ENCODE peak calls at places on chromosomes 7 and 10, in five cellular contexts. One of them, this sample, is unnamed.

GRCh38 chr10:90751107-90751997 is 106.5 kb downstream of the HTR7 start:
- DNase-seq in lower lobe of right lung: no peak
- DNase-seq in IMR-90: peak
- DNase-seq in keratinocyte: peak
- DNase-seq in foreskin fibroblast: peak
- DNase-seq in this sample: no peak

GRCh38 chr10:92845926-92846325 is 2.4 kb upstream of the EXOC6 start:
- DNase-seq in foreskin fibroblast: no peak
- DNase-seq in keratinocyte: no peak
- DNase-seq in lower lobe of right lung: no peak
- DNase-seq in IMR-90: no peak
- DNase-seq in this sample: no peak

GRCh38 chr7:54877683-54878082 is 118.7 kb upstream of the SEC61G start:
- DNase-seq in lower lobe of right lung: no peak
- DNase-seq in IMR-90: no peak
- DNase-seq in foreskin fibroblast: peak
- DNase-seq in keratinocyte: no peak
- DNase-seq in this sample: no peak

GRCh38 chr10:69119896-69120295 is 4.1 kb upstream of the VPS26A start:
- DNase-seq in keratinocyte: no peak
- DNase-seq in lower lobe of right lung: no peak
- DNase-seq in IMR-90: no peak
- DNase-seq in foreskin fibroblast: no peak
- DNase-seq in this sample: no peak

GRCh38 chr10:120479506-120479905 is 22.5 kb downstream of the PLPP4 start:
- DNase-seq in keratinocyte: no peak
- DNase-seq in foreskin fibroblast: no peak
- DNase-seq in lower lobe of right lung: no peak
- DNase-seq in IMR-90: no peak
- DNase-seq in this sample: no peak

GRCh38 chr7:111730476-111731300 is 168.4 kb upstream of the IMMP2L start:
- DNase-seq in foreskin fibroblast: peak
- DNase-seq in IMR-90: peak
- DNase-seq in keratinocyte: no peak
- DNase-seq in lower lobe of right lung: no peak
- DNase-seq in this sample: no peak

GRCh38 chr10:113031147-113031546 is 81.1 kb downstream of the TCF7L2 start:
- DNase-seq in foreskin fibroblast: no peak
- DNase-seq in IMR-90: no peak
- DNase-seq in lower lobe of right lung: no peak
- DNase-seq in keratinocyte: no peak
- DNase-seq in this sample: no peak

GRCh38 chr7:20331231-20331880 is 656 bp downstream of the ITGB8 start:
- DNase-seq in keratinocyte: no peak
- DNase-seq in lower lobe of right lung: peak
- DNase-seq in foreskin fibroblast: peak
- DNase-seq in IMR-90: peak
- DNase-seq in this sample: no peak

GRCh38 chr10:24926549-24926948 is 25.9 kb downstream of the PRTFDC1 start:
- DNase-seq in foreskin fibroblast: no peak
- DNase-seq in lower lobe of right lung: no peak
- DNase-seq in IMR-90: no peak
- DNase-seq in keratinocyte: no peak
- DNase-seq in this sample: no peak

GRCh38 chr10:75640381-75640780 is 209.0 kb downstream of the LRMDA start:
- DNase-seq in foreskin fibroblast: no peak
- DNase-seq in lower lobe of right lung: no peak
- DNase-seq in IMR-90: no peak
- DNase-seq in keratinocyte: no peak
- DNase-seq in this sample: no peak

GRCh38 chr10:22433875-22434274 is 88.6 kb downstream of the SPAG6 start:
- DNase-seq in foreskin fibroblast: peak
- DNase-seq in IMR-90: peak
- DNase-seq in keratinocyte: peak
- DNase-seq in lower lobe of right lung: no peak
- DNase-seq in this sample: peak

GRCh38 chr10:3239066-3239919 is 66.7 kb upstream of the PITRM1 start:
- DNase-seq in lower lobe of right lung: peak
- DNase-seq in IMR-90: peak
- DNase-seq in keratinocyte: no peak
- DNase-seq in foreskin fibroblast: peak
- DNase-seq in this sample: no peak

DNA sequence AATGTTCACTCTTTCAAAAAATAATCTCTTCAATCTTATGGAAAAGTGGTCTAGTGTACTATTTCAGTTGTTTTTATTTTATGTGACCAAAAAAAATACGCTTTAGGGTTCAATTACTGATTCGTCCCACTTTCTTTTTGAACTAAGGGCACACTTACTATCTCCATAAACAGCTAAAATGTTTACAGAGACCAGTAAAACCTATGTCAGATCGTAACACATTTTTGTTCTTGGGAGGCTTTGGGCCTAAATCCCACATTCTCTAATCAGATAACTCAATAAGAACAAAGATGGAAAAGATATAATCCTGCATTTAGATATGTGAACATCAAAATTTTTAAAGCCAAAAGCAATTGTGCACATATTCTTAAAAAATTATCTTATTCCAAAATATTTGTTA is 29.8 kb upstream of the EPC1 start:
- DNase-seq in IMR-90: no peak
- DNase-seq in foreskin fibroblast: no peak
- DNase-seq in keratinocyte: no peak
- DNase-seq in lower lobe of right lung: no peak
- DNase-seq in this sample: no peak
- H3K4me3 ChIP-seq in IMR-90: peak
- H3K4me3 ChIP-seq in foreskin fibroblast: peak
- H3K4me3 ChIP-seq in keratinocyte: peak
- H3K4me3 ChIP-seq in lower lobe of right lung: peak
- H3K4me3 ChIP-seq in this sample: peak

GRCh38 chr10:108521827-108522503 is 1357.5 kb upstream of the SORCS1 start:
- DNase-seq in keratinocyte: no peak
- DNase-seq in lower lobe of right lung: no peak
- DNase-seq in foreskin fibroblast: no peak
- DNase-seq in IMR-90: no peak
- DNase-seq in this sample: no peak
- H3K4me3 ChIP-seq in keratinocyte: no peak
- H3K4me3 ChIP-seq in lower lobe of right lung: no peak
- H3K4me3 ChIP-seq in foreskin fibroblast: no peak
- H3K4me3 ChIP-seq in IMR-90: no peak
- H3K4me3 ChIP-seq in this sample: no peak

GRCh38 chr7:151520419-151521229 is 929 bp upstream of the RHEB start:
- DNase-seq in foreskin fibroblast: peak
- DNase-seq in keratinocyte: no peak
- DNase-seq in lower lobe of right lung: peak
- DNase-seq in IMR-90: no peak
- DNase-seq in this sample: no peak
- H3K4me3 ChIP-seq in foreskin fibroblast: peak
- H3K4me3 ChIP-seq in keratinocyte: peak
- H3K4me3 ChIP-seq in lower lobe of right lung: peak
- H3K4me3 ChIP-seq in IMR-90: peak
- H3K4me3 ChIP-seq in this sample: peak

GRCh38 chr10:77637474-77637985 is at the start of gene KCNMA1:
- DNase-seq in keratinocyte: no peak
- DNase-seq in lower lobe of right lung: peak
- DNase-seq in IMR-90: no peak
- DNase-seq in foreskin fibroblast: peak
- DNase-seq in this sample: no peak
- H3K4me3 ChIP-seq in keratinocyte: peak
- H3K4me3 ChIP-seq in lower lobe of right lung: peak
- H3K4me3 ChIP-seq in IMR-90: peak
- H3K4me3 ChIP-seq in foreskin fibroblast: peak
- H3K4me3 ChIP-seq in this sample: peak

GRCh38 chr10:88877298-88877697 is 2.7 kb upstream of the STAMBPL1 start:
- DNase-seq in keratinocyte: no peak
- DNase-seq in foreskin fibroblast: no peak
- DNase-seq in lower lobe of right lung: no peak
- DNase-seq in IMR-90: no peak
- DNase-seq in this sample: no peak
- H3K4me3 ChIP-seq in keratinocyte: no peak
- H3K4me3 ChIP-seq in foreskin fibroblast: no peak
- H3K4me3 ChIP-seq in lower lobe of right lung: no peak
- H3K4me3 ChIP-seq in IMR-90: no peak
- H3K4me3 ChIP-seq in this sample: no peak

GRCh38 chr7:18408461-18408860 is 87.1 kb upstream of the HDAC9 start:
- DNase-seq in lower lobe of right lung: no peak
- DNase-seq in foreskin fibroblast: peak
- DNase-seq in keratinocyte: no peak
- DNase-seq in IMR-90: peak
- DNase-seq in this sample: peak

GRCh38 chr7:18407385-18407784 is 88.2 kb upstream of the HDAC9 start:
- DNase-seq in foreskin fibroblast: no peak
- DNase-seq in IMR-90: no peak
- DNase-seq in lower lobe of right lung: no peak
- DNase-seq in keratinocyte: no peak
- DNase-seq in this sample: no peak

GRCh38 chr7:18405731-18406130 is 89.8 kb upstream of the HDAC9 start:
- DNase-seq in lower lobe of right lung: no peak
- DNase-seq in foreskin fibroblast: no peak
- DNase-seq in IMR-90: no peak
- DNase-seq in keratinocyte: no peak
- DNase-seq in this sample: no peak

GRCh38 chr7:18413447-18413846 is 82.1 kb upstream of the HDAC9 start:
- DNase-seq in IMR-90: no peak
- DNase-seq in keratinocyte: no peak
- DNase-seq in lower lobe of right lung: no peak
- DNase-seq in foreskin fibroblast: no peak
- DNase-seq in this sample: no peak

DNA sequence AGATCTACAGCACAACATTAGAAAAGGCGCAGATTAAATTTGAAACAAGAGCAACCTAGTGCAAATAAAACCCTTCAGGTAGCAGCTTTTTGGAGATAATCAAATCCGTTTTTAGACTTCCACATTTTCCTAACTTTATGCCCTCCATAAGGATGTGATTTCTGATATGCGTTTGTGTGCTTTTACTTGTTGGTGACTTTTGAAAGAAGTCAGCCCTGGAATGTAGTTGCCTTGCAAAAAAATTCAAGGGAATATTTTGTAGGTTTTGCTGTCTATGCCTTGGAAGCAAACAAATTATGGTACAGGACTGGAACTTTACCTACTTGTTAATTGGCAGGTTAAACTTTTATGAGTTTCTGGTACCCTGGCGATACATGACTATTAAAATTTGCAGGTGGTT is 86.7 kb upstream of the HDAC9 start:
- DNase-seq in keratinocyte: no peak
- DNase-seq in IMR-90: no peak
- DNase-seq in foreskin fibroblast: peak
- DNase-seq in lower lobe of right lung: no peak
- DNase-seq in this sample: no peak
- H3K4me3 ChIP-seq in keratinocyte: no peak
- H3K4me3 ChIP-seq in IMR-90: no peak
- H3K4me3 ChIP-seq in foreskin fibroblast: no peak
- H3K4me3 ChIP-seq in lower lobe of right lung: no peak
- H3K4me3 ChIP-seq in this sample: no peak

DNA sequence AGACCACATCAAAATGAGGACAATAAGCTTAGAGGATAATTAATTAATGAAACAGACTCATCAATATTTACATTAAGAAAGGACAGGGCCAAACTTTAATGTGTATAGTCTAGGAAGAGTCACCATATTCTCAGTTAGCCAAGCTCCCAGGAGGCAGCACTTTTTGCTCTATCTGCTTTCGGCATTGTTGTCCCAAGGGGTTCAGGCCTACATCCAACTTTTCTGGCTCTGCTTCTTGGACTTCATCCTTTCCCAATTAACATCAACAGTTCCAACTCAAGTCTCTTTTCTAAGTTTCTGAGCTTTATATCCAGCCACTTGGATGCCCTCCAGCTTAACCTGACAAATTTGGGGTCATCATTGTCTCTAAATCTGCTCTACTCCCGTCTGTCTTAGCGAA is 42.8 kb downstream of the GLI3 start:
- DNase-seq in keratinocyte: no peak
- DNase-seq in IMR-90: no peak
- DNase-seq in lower lobe of right lung: no peak
- DNase-seq in foreskin fibroblast: no peak
- DNase-seq in this sample: no peak
- H3K4me3 ChIP-seq in keratinocyte: no peak
- H3K4me3 ChIP-seq in IMR-90: no peak
- H3K4me3 ChIP-seq in lower lobe of right lung: no peak
- H3K4me3 ChIP-seq in foreskin fibroblast: no peak
- H3K4me3 ChIP-seq in this sample: peak

DNA sequence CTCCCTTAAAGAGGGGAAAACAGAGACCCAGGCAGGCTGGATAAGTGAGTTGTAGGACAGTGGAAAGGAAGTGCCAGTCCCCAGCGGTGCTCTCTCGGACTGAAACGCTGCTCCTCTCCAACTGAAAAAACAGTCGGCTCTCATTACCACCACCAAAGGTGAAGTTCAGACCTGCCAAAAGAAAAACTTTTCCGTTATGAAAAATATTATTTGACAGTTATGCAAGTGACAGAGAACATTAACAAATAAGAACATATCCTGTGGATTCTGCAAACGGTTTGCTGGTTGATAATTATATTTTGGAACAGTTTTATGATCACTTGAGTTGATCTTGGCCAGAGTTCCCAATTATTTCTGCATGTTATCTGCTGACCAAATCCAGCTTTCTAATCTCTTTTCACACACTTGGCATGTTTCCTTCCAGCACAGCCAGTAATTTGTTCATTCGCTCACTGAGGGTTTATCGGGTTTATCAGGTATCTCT is 82.6 kb downstream of the PTPRE start:
- DNase-seq in keratinocyte: no peak
- DNase-seq in lower lobe of right lung: no peak
- DNase-seq in foreskin fibroblast: no peak
- DNase-seq in IMR-90: no peak
- DNase-seq in this sample: no peak
- H3K4me3 ChIP-seq in keratinocyte: no peak
- H3K4me3 ChIP-seq in lower lobe of right lung: no peak
- H3K4me3 ChIP-seq in foreskin fibroblast: no peak
- H3K4me3 ChIP-seq in IMR-90: no peak
- H3K4me3 ChIP-seq in this sample: no peak

This sample was measured in skeletal muscle cell.